ENCODE peak calls at places on chromosomes 4 and X, in seven cellular contexts. J is Peyer's patch, G is A549, L is HCT116, D is tibial nerve, X is lower leg skin, M is adrenal gland. N is an unnamed sample.

GRCh38 chr4:114132830-114133229 is 153.4 kb upstream of the ARSJ start:
- DNase-seq in J (no peak), G (peak; percentile 33), L (no peak), D (no peak), X (no peak), M (no peak), N (no peak)

GRCh38 chr4:73066928-73067327 is 2.6 kb downstream of the COX18 start:
- DNase-seq in J (no peak), G (no peak), L (no peak), D (no peak), X (no peak), M (no peak), N (no peak)

GRCh38 chrX:20756585-20756984 is 489.9 kb upstream of the RPS6KA3 start:
- DNase-seq in J (no peak), G (no peak), L (no peak), D (no peak), X (no peak), M (no peak), N (no peak)

GRCh38 chr4:165131247-165131832 is 18.7 kb upstream of the TMEM192 start:
- DNase-seq in J (peak; percentile 53), G (peak; percentile 44), L (peak; percentile 46), D (peak; percentile 41), X (peak; percentile 94), M (peak; percentile 77), N (peak; percentile 61)

GRCh38 chr4:175772170-175772685 is 39.8 kb downstream of the GPM6A start:
- DNase-seq in J (no peak), G (no peak), L (no peak), D (no peak), X (no peak), M (no peak), N (no peak)

GRCh38 chr4:169649545-169650226 is 29.3 kb downstream of the CLCN3 start:
- DNase-seq in J (no peak), G (no peak), L (no peak), D (no peak), X (no peak), M (peak; percentile 46), N (peak; percentile 58)

GRCh38 chr4:1371831-1372165 is 24.8 kb downstream of the UVSSA start:
- DNase-seq in J (no peak), G (no peak), L (no peak), D (no peak), X (peak; percentile 63), M (no peak), N (no peak)

GRCh38 chr4:155571184-155571944 is 95.3 kb upstream of the GUCY1A1 start:
- DNase-seq in J (no peak), G (no peak), L (no peak), D (no peak), X (no peak), M (no peak), N (no peak)

GRCh38 chr4:111781611-111782010 is 363.6 kb upstream of the FAM241A start:
- DNase-seq in J (no peak), G (no peak), L (peak; percentile 64), D (no peak), X (no peak), M (no peak), N (no peak)

GRCh38 chr4:108454227-108454626 is 166.1 kb upstream of the RPL34 start:
- DNase-seq in J (no peak), G (no peak), L (no peak), D (no peak), X (no peak), M (no peak), N (no peak)

GRCh38 chr4:38385286-38386010 is 278.6 kb upstream of the KLF3 start:
- DNase-seq in J (no peak), G (peak; percentile 41), L (no peak), D (no peak), X (no peak), M (peak; percentile 19), N (no peak)

GRCh38 chrX:154372612-154373022 is 1.8 kb downstream of the FLNA start:
- DNase-seq in J (no peak), G (peak; percentile 76), L (no peak), D (no peak), X (no peak), M (no peak), N (no peak)

GRCh38 chrX:154376768-154377167 is 2.3 kb upstream of the EMD start:
- DNase-seq in J (no peak), G (no peak), L (no peak), D (no peak), X (no peak), M (no peak), N (no peak)

GRCh38 chrX:154375156-154375504 is 696 bp upstream of the FLNA start:
- DNase-seq in J (no peak), G (no peak), L (no peak), D (no peak), X (no peak), M (no peak), N (no peak)

GRCh38 chrX:154373340-154374306 is 811 bp downstream of the FLNA start:
- DNase-seq in J (peak; percentile 79), G (peak; percentile 88), L (peak; percentile 78), D (peak; percentile 53), X (no peak), M (peak; percentile 72), N (peak; percentile 71)

GRCh38 chrX:154374361-154375155 is at the start of gene FLNA:
- DNase-seq in J (no peak), G (no peak), L (no peak), D (no peak), X (no peak), M (peak; percentile 44), N (peak; percentile 41)
- TF ChIP-seq CTCF in J (no peak), G (peak; percentile 19), L (no peak), D (no peak), X (no peak), M (no peak), N (no peak)

GRCh38 chrX:41445171-41445570 is 2.0 kb upstream of the NYX start:
- DNase-seq in J (no peak), G (no peak), L (no peak), D (no peak), X (peak; percentile 72), M (no peak), N (no peak)

GRCh38 chrX:41447897-41448296 is 754 bp downstream of the NYX start:
- DNase-seq in J (no peak), G (no peak), L (no peak), D (no peak), X (no peak), M (no peak), N (no peak)

GRCh38 chrX:41441934-41442823 is 5.0 kb upstream of the NYX start:
- DNase-seq in J (peak; percentile 90), G (peak; percentile 94), L (peak; percentile 64), D (peak; percentile 72), X (peak; percentile 96), M (peak; percentile 94), N (peak; percentile 90)

GRCh38 chrX:41445781-41446358 is 1.3 kb upstream of the NYX start:
- DNase-seq in J (no peak), G (no peak), L (no peak), D (no peak), X (peak; percentile 81), M (no peak), N (peak; percentile 6)

GRCh38 chrX:41442824-41443560 is 4.2 kb upstream of the NYX start:
- DNase-seq in J (no peak), G (no peak), L (no peak), D (no peak), X (peak; percentile 59), M (peak; percentile 26), N (no peak)
- TF ChIP-seq POLR2A in J (no peak), G (no peak), L (no peak), D (no peak), X (no peak), M (no peak), N (no peak)

GRCh38 chr4:188905248-188905647 is 766.0 kb downstream of the TRIML1 start:
- DNase-seq in J (no peak), G (no peak), L (no peak), D (no peak), X (no peak), M (no peak), N (no peak)

GRCh38 chr4:188904617-188905016 is 765.4 kb downstream of the TRIML1 start:
- DNase-seq in J (no peak), G (no peak), L (no peak), D (no peak), X (no peak), M (no peak), N (no peak)

DNA sequence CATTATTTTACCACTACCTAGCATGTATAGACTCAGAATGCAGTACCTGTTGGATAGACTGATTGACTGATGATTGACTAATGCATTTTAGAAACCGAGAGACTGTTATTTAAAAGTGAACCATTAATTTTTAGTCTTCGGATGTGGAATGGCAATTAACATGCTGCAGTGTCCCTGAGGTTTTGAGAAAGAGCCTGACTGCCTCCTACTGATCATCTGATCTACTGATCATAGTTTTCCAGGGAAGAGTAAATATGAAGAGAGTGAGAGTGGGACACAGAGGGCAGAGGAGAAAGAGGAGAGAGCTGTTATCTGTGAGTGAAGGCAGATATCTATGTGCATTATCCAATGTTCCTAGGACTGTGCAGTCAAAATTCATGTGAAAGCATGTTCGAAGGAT is 764.8 kb downstream of the TRIML1 start:
- DNase-seq in J (no peak), G (no peak), L (no peak), D (no peak), X (no peak), M (no peak), N (no peak)
- TF ChIP-seq CTCF in J (no peak), G (no peak), L (no peak), D (no peak), X (no peak), M (no peak), N (no peak)

DNA sequence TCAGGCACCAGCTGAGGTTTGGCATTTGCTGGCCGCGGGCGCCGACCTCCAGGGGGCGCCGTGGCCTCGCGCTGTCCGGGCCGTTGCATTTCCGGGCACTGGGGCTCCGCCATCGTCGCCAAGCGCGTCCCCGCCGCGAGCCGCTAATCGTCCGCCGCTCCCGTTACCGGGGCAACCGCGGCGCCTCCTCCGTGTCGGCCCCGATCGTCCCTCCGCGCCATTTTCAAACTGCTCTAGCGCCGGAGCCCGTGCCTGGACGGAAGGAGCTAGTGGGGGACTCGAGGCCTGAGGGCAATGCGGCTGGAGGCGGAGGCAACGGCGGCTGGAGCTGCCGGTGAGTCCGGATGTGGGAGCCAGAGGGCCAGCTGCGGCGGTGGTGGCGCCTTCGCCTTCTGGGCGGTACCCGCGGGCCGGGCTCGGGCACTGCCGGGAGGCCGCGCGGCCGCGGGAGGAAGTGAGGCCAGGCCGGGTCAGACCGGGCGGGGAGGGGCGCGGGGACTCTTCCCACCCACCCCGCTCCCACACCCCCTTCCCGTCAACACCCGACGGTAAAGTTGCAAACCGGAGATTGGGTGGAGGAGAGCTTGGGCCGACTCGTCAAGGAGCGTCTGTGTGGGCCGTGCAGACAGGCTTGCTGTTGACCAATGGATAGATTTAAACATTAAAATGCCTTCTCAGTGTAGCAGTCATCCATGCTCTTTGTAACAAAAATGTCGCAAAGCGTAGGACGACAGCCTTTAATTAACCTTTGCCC is at the start of gene CEP135:
- DNase-seq in J (peak; percentile 97), G (peak; percentile 89), L (peak; percentile 77), D (peak; percentile 83), X (peak; percentile 98), M (peak; percentile 97), N (peak; percentile 97)
- TF ChIP-seq POLR2A in J (no peak), G (peak; percentile 46), L (peak; percentile 49), D (peak; percentile 34), X (no peak), M (no peak), N (no peak)

DNA sequence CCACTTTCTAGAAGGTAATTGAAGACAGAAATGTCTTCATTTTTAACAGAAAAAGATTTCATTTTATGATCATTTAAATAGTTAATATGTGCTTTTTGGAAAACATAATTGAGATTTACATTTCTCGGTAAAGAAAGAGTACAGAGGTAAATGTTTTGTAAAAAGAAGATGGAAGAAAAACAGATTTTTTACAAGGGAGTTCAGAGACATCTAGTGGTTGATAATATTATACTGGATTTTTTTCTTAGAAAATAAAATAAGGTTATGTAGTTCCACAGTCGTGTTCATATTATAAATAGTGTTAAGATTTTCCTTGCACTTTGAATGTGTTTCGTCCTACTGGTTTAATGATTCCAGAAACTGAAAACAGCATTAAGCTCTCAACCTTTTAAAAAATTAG is 60.6 kb downstream of the SMARCA1 start:
- DNase-seq in J (no peak), G (no peak), L (no peak), D (no peak), X (no peak), M (no peak), N (no peak)
- TF ChIP-seq CTCF in J (no peak), G (peak; percentile 35), L (no peak), D (no peak), X (no peak), M (peak; percentile 22), N (no peak)

N was measured in thyroid gland.